ENCODE peak calls at places on chromosomes 3 and 15, in five cellular contexts. V is PC-9, I is transverse colon, G is pancreas, T is upper lobe of right lung. R is an unnamed sample. For H3K4me1, the result is how much of the 10 kb centered on the place peaks cover.

GRCh38 chr3:152298393-152299242 is 29.9 kb downstream of the MBNL1 start:
- DNase-seq in V (peak), I (peak), G (no peak), T (peak), R (no peak)

GRCh38 chr3:150599611-150600297 is 3.4 kb upstream of the SELENOT start:
- DNase-seq in V (peak), I (no peak), G (no peak), T (no peak), R (peak)

GRCh38 chr3:127052121-127052561 is 69.2 kb downstream of the PLXNA1 start:
- DNase-seq in V (peak), I (peak), G (peak), T (peak), R (no peak)

GRCh38 chr3:29922990-29923746 is 642.3 kb downstream of the RBMS3 start:
- DNase-seq in V (peak), I (peak), G (no peak), T (no peak), R (no peak)

GRCh38 chr15:55494927-55495326 is 13.1 kb downstream of the DNAAF4 start:
- DNase-seq in V (no peak), I (no peak), G (no peak), T (no peak), R (no peak)

GRCh38 chr3:6680119-6680806 is 180.7 kb upstream of the GRM7 start:
- DNase-seq in V (no peak), I (no peak), G (no peak), T (no peak), R (no peak)

GRCh38 chr15:88580532-88580931 is 34.1 kb upstream of the DET1 start:
- DNase-seq in V (no peak), I (no peak), G (no peak), T (no peak), R (no peak)

GRCh38 chr3:31614162-31614921 is 81.6 kb downstream of the STT3B start:
- DNase-seq in V (no peak), I (no peak), G (no peak), T (no peak), R (no peak)

GRCh38 chr3:139317660-139318430 is 26.0 kb upstream of the MRPS22 start:
- DNase-seq in V (peak), I (no peak), G (no peak), T (no peak), R (no peak)

GRCh38 chr3:27312044-27312668 is 57.0 kb downstream of the NEK10 start:
- DNase-seq in V (peak), I (no peak), G (no peak), T (no peak), R (peak)

GRCh38 chr3:14796403-14797077 is 22.2 kb upstream of the FGD5 start:
- DNase-seq in V (no peak), I (no peak), G (no peak), T (peak), R (no peak)

GRCh38 chr3:150610785-150611184 is 7.7 kb downstream of the SELENOT start:
- DNase-seq in V (no peak), I (no peak), G (no peak), T (no peak), R (no peak)

GRCh38 chr15:40470423-40471104 is at the start of gene CHST14:
- DNase-seq in V (peak), I (peak), G (peak), T (peak), R (peak)

GRCh38 chr15:71649894-71650293 is 160.5 kb upstream of the NR2E3 start:
- DNase-seq in V (no peak), I (peak), G (no peak), T (no peak), R (no peak)

GRCh38 chr3:190533511-190534282 is 19.8 kb downstream of the IL1RAP start:
- DNase-seq in V (peak), I (peak), G (no peak), T (peak), R (no peak)

GRCh38 chr15:88403461-88403860 is 63.7 kb downstream of the MRPL46 start:
- DNase-seq in V (no peak), I (no peak), G (no peak), T (no peak), R (no peak)

GRCh38 chr3:140103166-140103565 is 168.2 kb downstream of the CLSTN2 start:
- DNase-seq in V (no peak), I (no peak), G (no peak), T (no peak), R (no peak)

GRCh38 chr15:94297543-94297942 is 66.2 kb downstream of the MCTP2 start:
- DNase-seq in V (no peak), I (no peak), G (no peak), T (no peak), R (peak)

GRCh38 chr3:42705039-42705767 is 2.6 kb upstream of the HHATL start:
- DNase-seq in V (no peak), I (no peak), G (no peak), T (peak), R (no peak)

GRCh38 chr15:101070502-101071273 is 151.5 kb downstream of the LRRK1 start:
- DNase-seq in V (peak), I (no peak), G (no peak), T (no peak), R (no peak)

GRCh38 chr3:123804676-123805075 is 79.5 kb downstream of the MYLK start:
- DNase-seq in V (no peak), I (no peak), G (no peak), T (no peak), R (no peak)

GRCh38 chr3:94440767-94441493 is 378.1 kb downstream of the NSUN3 start:
- DNase-seq in V (no peak), I (no peak), G (no peak), T (no peak), R (no peak)

GRCh38 chr3:189204467-189204866 is 32.7 kb downstream of the TPRG1 start:
- DNase-seq in V (no peak), I (no peak), G (no peak), T (no peak), R (no peak)

GRCh38 chr3:51371943-51372557 is 13.0 kb upstream of the MANF start:
- DNase-seq in V (peak), I (peak), G (no peak), T (no peak), R (peak)

GRCh38 chr3:39387411-39387975 is 4.3 kb downstream of the SLC25A38 start:
- DNase-seq in V (no peak), I (no peak), G (no peak), T (no peak), R (no peak)

GRCh38 chr15:72197460-72198409 is at the start of gene GRAMD2A:
- DNase-seq in V (peak), I (peak), G (peak), T (peak), R (no peak)

GRCh38 chr3:27483117-27484001 is 825 bp downstream of the SLC4A7 start:
- DNase-seq in V (peak), I (peak), G (peak), T (peak), R (peak)

GRCh38 chr3:58099850-58100249 is 91.6 kb downstream of the FLNB start:
- DNase-seq in V (no peak), I (no peak), G (no peak), T (no peak), R (no peak)

GRCh38 chr15:68489426-68489825 is 57.5 kb upstream of the ITGA11 start:
- DNase-seq in V (no peak), I (no peak), G (no peak), T (no peak), R (no peak)

GRCh38 chr3:137771401-137772230 is 7.5 kb downstream of the SOX14 start:
- DNase-seq in V (no peak), I (no peak), G (peak), T (no peak), R (no peak)

GRCh38 chr3:81716870-81717509 is 44.5 kb downstream of the GBE1 start:
- DNase-seq in V (no peak), I (no peak), G (no peak), T (no peak), R (no peak)

GRCh38 chr15:57703387-57703786 is 3.1 kb upstream of the POLR2M start:
- DNase-seq in V (no peak), I (no peak), G (no peak), T (no peak), R (no peak)
- TF ChIP-seq CTCF in V (no peak), I (no peak), G (no peak), T (no peak), R (no peak)

DNA sequence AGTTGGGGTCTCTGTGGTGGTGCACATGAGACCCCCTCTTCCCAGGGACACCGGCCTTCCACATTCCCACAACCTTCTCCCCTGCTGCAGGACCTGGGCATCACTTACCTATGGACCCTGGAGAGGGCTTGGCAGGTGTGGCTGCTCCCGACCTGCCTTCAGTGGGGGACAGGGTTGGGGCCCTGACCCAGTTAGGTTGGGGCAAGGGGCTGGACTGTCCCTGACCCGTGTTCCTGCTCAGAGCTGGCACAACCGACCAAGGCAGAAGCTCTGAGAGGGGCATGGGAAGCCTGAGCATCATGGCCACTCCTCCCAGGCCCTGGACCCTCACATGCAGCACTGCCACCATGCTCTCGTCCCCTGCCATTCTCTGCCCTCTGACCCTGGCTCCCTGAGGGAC is 6.1 kb downstream of the NBEAL2 start:
- DNase-seq in V (no peak), I (no peak), G (peak), T (no peak), R (no peak)
- H3K4me1 ChIP-seq in V (under half), I (under half), G (under half), T (half or more), R (under half)

GRCh38 chr3:45059132-45059531 is 33.0 kb downstream of the CLEC3B start:
- DNase-seq in V (no peak), I (no peak), G (no peak), T (no peak), R (no peak)

GRCh38 chr3:45055032-45055410 is 28.9 kb downstream of the CLEC3B start:
- DNase-seq in V (no peak), I (no peak), G (no peak), T (no peak), R (no peak)

GRCh38 chr3:45057557-45057956 is 31.5 kb downstream of the CLEC3B start:
- DNase-seq in V (no peak), I (no peak), G (no peak), T (no peak), R (no peak)

GRCh38 chr3:45055411-45056143 is 29.5 kb downstream of the CLEC3B start:
- DNase-seq in V (no peak), I (no peak), G (no peak), T (no peak), R (peak)

GRCh38 chr3:45056608-45057301 is 30.7 kb downstream of the CLEC3B start:
- DNase-seq in V (peak), I (no peak), G (no peak), T (no peak), R (no peak)
- H3K4me3 ChIP-seq in V (no peak), I (no peak), G (no peak), T (no peak), R (no peak)

GRCh38 chr3:56547486-56547885 is 9.5 kb upstream of the CCDC66 start:
- DNase-seq in V (no peak), I (no peak), G (no peak), T (no peak), R (no peak)
- TF ChIP-seq CTCF in V (peak), I (no peak), G (no peak), T (no peak), R (peak)

DNA sequence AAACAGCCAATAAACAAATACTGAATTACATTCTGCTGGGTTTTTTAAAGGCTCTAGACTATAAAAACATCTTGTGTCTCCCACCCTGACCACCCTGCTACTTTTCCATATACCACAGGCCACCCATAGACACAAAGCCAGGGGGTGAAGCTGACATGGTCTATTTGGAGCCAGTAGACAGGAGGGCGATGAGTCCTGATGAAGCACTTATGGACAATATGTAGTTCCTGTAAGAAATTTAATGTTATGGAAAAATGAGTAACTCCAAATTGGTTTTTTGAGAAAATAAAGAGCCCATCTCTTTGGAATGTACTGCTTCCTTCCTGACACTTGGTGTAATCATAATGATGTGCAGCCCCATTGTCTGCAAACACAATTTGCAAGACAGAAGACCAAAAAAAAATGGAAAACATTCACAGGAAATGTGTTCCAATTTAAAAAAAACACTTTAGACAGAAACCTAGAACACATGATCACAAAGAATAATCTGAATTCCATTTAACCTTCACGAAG is 11.8 kb downstream of the SSR3 start:
- DNase-seq in V (no peak), I (no peak), G (no peak), T (no peak), R (no peak)
- H3K4me1 ChIP-seq in V (under half), I (under half), G (under half), T (under half), R (under half)

DNA sequence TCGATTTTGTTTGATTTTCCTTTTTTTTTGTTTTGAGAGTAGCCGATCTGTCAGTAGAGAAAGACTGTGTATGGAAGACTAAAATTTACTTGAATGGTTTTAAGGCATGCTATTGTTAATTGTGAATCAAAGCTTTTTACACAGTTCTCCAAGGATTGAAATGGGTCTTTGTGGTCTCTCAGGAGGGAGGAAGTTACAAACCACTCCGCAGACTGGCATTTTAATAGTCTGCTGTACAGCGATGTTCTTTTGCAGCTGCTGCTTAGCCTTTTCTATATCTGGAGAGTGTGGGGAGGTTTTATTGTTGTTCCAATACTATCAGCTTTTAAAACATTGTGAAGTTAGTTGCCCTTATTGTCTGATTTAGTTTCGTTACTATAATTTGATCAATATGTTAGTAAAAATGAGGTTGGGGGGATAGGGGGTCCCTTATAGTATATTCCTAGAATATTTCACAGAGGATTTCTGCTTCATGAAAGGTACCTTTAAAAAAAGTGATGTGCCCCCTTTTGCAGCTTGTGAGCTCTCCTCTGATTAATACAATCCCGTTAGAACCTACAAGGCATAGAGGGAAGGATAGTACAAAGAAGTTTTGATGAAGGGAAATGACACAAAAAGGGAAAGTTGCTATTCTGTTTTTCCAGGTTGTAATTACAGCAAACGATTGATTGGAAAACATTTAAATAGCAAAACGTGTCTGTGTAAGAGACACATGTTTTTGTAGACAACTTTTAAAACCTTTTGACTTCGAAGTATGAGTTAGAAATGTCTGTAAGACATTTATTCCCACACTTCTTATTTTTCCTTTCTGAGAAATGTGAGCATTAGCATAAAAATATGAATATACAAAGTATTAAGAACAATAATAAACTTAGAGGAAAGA is 158.3 kb upstream of the CGNL1 start:
- DNase-seq in V (no peak), I (no peak), G (no peak), T (no peak), R (no peak)
- H3K4me3 ChIP-seq in V (no peak), I (no peak), G (no peak), T (no peak), R (no peak)

DNA sequence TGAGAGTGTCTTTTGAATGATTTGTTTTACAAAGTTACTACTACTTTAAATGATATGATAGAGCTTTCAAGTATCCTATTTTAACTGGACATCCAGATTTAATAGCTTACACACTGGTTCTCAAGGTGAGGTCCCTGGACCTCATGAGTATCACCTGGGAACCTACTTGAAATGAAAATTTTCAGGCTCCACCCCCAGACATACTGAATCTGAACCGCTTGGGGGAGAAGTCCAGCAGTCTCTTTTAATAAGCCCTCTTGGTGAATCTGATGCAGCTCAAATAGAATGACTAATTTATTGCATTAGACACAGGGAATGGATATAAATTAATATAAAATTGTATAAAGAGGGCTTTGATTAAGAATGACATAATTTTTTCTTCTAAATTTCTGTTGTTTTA is 29.4 kb upstream of the SLITRK3 start:
- DNase-seq in V (no peak), I (no peak), G (no peak), T (no peak), R (no peak)
- TF ChIP-seq CTCF in V (no peak), I (no peak), G (no peak), T (no peak), R (no peak)

GRCh38 chr3:124976378-124976777 is 41.8 kb upstream of the MUC13 start:
- DNase-seq in V (peak), I (no peak), G (no peak), T (no peak), R (no peak)
- H3K4me1 ChIP-seq in V (under half), I (under half), G (under half), T (under half), R (under half)

R was measured in Caco-2.